ENCODE peak calls at places on chromosomes 3 and 15, in five cellular contexts. K is HCT116, A is HepG2, M is SK-N-SH, Q is GM12878. C is an unnamed sample.

GRCh38 chr3:30804983-30805382 is 89.5 kb downstream of the GADL1 start:
- DNase-seq in K (no peak), M (no peak), A (no peak), Q (no peak), C (no peak)

GRCh38 chr3:97863025-97863424 is 41.2 kb downstream of the CRYBG3 start:
- DNase-seq in M (no peak), A (no peak), K (no peak), Q (no peak), C (no peak)

GRCh38 chr15:48149858-48150257 is 28.2 kb downstream of the MYEF2 start:
- DNase-seq in M (no peak), K (no peak), A (no peak), Q (no peak), C (no peak)

GRCh38 chr3:56019490-56019889 is 448.8 kb downstream of the ERC2 start:
- DNase-seq in Q (no peak), K (no peak), M (no peak), A (no peak), C (no peak)

GRCh38 chr15:92633418-92633817 is 22.2 kb downstream of the FAM174B start:
- DNase-seq in Q (no peak), K (no peak), M (no peak), A (no peak), C (no peak)

GRCh38 chr3:171585029-171585428 is 124.8 kb upstream of the TNIK start:
- DNase-seq in A (no peak), M (no peak), K (no peak), Q (no peak), C (peak)

GRCh38 chr3:46083956-46084355 is 56.7 kb upstream of the XCR1 start:
- DNase-seq in M (no peak), Q (no peak), A (no peak), K (no peak), C (no peak)

GRCh38 chr3:172127929-172128580 is 88.7 kb downstream of the FNDC3B start:
- DNase-seq in A (peak), Q (no peak), M (no peak), K (no peak), C (no peak)

GRCh38 chr3:110126065-110126464 is 788.7 kb upstream of the DPPA4 start:
- DNase-seq in A (no peak), M (no peak), Q (no peak), K (no peak), C (no peak)

GRCh38 chr3:116161570-116162290 is 283.6 kb downstream of the LSAMP start:
- DNase-seq in Q (no peak), M (no peak), A (no peak), K (no peak), C (no peak)

GRCh38 chr3:9875448-9875847 is 4.6 kb downstream of the CIDEC start:
- DNase-seq in A (no peak), M (no peak), Q (no peak), K (no peak), C (no peak)

GRCh38 chr15:28267727-28268126 is 54.3 kb downstream of the HERC2 start:
- DNase-seq in Q (no peak), A (no peak), K (no peak), M (no peak), C (no peak)

GRCh38 chr15:71275098-71275497 is 159.8 kb downstream of the THSD4 start:
- DNase-seq in A (no peak), K (no peak), Q (no peak), M (no peak), C (no peak)

GRCh38 chr15:95208988-95209387 is 977.6 kb downstream of the MCTP2 start:
- DNase-seq in K (no peak), Q (no peak), M (no peak), A (no peak), C (no peak)

GRCh38 chr3:141331370-141332318 is 36.7 kb upstream of the ZBTB38 start:
- DNase-seq in A (peak), M (no peak), Q (peak), K (peak), C (no peak)

GRCh38 chr15:71713191-71713798 is 97.1 kb upstream of the NR2E3 start:
- DNase-seq in K (no peak), Q (no peak), A (no peak), M (no peak), C (no peak)

GRCh38 chr3:45088543-45088942 is 57.6 kb downstream of the CDCP1 start:
- DNase-seq in Q (no peak), A (no peak), K (no peak), M (no peak), C (peak)

GRCh38 chr3:177039875-177040274 is 157.4 kb downstream of the TBL1XR1 start:
- DNase-seq in K (no peak), Q (no peak), A (no peak), M (no peak), C (no peak)

GRCh38 chr3:53159415-53160135 is 1.4 kb upstream of the PRKCD start:
- DNase-seq in Q (no peak), K (no peak), A (peak), M (no peak), C (no peak)

GRCh38 chr3:134001251-134001650 is 28.5 kb downstream of the SLCO2A1 start:
- DNase-seq in Q (no peak), M (no peak), K (no peak), A (no peak), C (no peak)

GRCh38 chr3:133999891-134000685 is 29.6 kb downstream of the SLCO2A1 start:
- DNase-seq in M (no peak), K (no peak), A (no peak), Q (no peak), C (no peak)

GRCh38 chr3:133997871-133998635 is 31.7 kb downstream of the SLCO2A1 start:
- DNase-seq in A (no peak), K (no peak), Q (no peak), M (no peak), C (no peak)

GRCh38 chr3:133996996-133997395 is 32.7 kb downstream of the SLCO2A1 start:
- DNase-seq in M (no peak), K (no peak), A (no peak), Q (no peak), C (no peak)

DNA sequence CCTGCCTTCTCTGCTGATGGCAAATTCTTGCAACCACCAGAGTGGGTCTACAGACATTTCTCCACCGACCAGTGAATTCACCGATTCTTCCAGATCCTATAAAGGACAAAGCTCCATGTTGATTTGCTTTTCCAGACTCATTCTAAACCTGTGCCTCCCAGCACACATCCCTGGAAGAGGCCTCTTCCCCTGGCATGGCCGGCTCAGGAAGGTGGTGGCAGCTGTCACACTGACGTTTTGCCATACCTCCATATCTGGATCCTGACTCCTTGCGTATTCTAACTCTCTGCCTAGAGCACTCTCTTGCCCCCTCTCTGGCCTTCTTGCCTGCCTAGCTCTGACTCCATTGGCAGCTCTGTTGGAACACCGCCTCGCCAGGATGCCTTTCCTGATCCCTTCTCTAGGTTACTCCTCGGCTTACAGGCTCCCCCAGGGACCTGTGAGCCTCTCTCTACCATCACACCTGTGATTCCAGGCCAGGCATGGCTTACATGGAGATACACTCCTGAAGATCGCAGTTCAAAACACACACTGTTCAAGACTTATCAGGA is 31.0 kb downstream of the SLCO2A1 start:
- DNase-seq in M (no peak), A (no peak), K (no peak), Q (no peak), C (no peak)
- TF ChIP-seq JUND in M (no peak), A (no peak), K (no peak), Q (no peak), C (no peak)

GRCh38 chr3:174342941-174343431 is 516.1 kb upstream of the NAALADL2 start:
- DNase-seq in A (no peak), M (no peak), K (no peak), Q (no peak), C (no peak)
- TF ChIP-seq JUND in A (no peak), M (no peak), K (no peak), Q (no peak), C (no peak)

GRCh38 chr15:75902129-75902557 is 1.5 kb upstream of the FBXO22 start:
- DNase-seq in M (peak), A (no peak), K (no peak), Q (no peak), C (no peak)

GRCh38 chr15:75905231-75905630 is 1.6 kb downstream of the FBXO22 start:
- DNase-seq in Q (no peak), K (no peak), A (no peak), M (no peak), C (no peak)

GRCh38 chr15:75903331-75904240 is at the start of gene FBXO22:
- DNase-seq in M (peak), Q (peak), K (peak), A (peak), C (peak)

GRCh38 chr15:75904241-75904631 is 558 bp downstream of the FBXO22 start:
- DNase-seq in M (peak), Q (no peak), K (no peak), A (peak), C (peak)

DNA sequence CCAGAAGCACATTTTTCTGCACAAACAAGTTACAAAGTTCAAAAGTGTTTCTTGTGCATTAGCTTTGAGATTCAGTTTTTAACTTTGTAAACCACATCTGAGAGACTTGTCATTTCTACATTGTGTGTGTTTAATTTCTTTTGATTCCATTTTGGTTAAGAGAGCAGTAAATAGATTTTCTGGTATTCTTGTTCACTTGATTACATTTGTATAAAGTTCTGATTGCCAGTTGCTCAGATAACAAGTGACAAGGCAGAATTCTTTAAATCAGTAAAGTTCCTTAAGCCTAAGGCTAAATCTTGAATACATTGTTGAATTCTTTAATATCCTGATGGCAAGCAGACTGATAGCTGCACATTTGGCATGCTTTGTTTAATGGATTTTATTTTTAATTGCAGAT is 3.1 kb upstream of the FBXO22 start:
- DNase-seq in K (no peak), Q (no peak), A (no peak), M (no peak), C (no peak)
- TF ChIP-seq JUND in K (no peak), Q (no peak), A (no peak), M (no peak), C (no peak)

GRCh38 chr3:194269610-194270145 is 81.5 kb downstream of the CPN2 start:
- DNase-seq in Q (no peak), M (peak), A (no peak), K (peak), C (no peak)
- TF ChIP-seq JUND in Q (no peak), M (no peak), A (no peak), K (no peak), C (no peak)